ENCODE peak calls at places on chromosome 6, in nine cellular contexts. B, W, R, S, G, F, U, L and P are unnamed samples.

GRCh38 chr6:56690519-56691200 is 48.0 kb upstream of the DST start:
- DNase-seq in L (peak), R (no peak), B (no peak), S (no peak), G (no peak), U (peak), F (no peak), W (peak), P (no peak)

GRCh38 chr6:156622185-156622584 is 155.0 kb upstream of the ARID1B start:
- DNase-seq in F (no peak), U (no peak), R (no peak), G (no peak), B (no peak), L (no peak), W (no peak), S (no peak), P (no peak)

GRCh38 chr6:8829296-8829695 is 394.0 kb upstream of the SLC35B3 start:
- DNase-seq in S (no peak), U (no peak), R (no peak), G (no peak), L (no peak), W (no peak), F (no peak), B (no peak), P (no peak)

GRCh38 chr6:138088307-138088744 is 18.9 kb downstream of the PERP start:
- DNase-seq in U (peak), L (peak), R (no peak), B (no peak), W (peak), G (no peak), S (no peak), F (no peak), P (no peak)

GRCh38 chr6:4607026-4607704 is 169.0 kb upstream of the CDYL start:
- DNase-seq in L (peak), F (no peak), R (peak), S (no peak), W (peak), U (peak), B (no peak), G (no peak), P (peak)

GRCh38 chr6:106751501-106752252 is 122.3 kb downstream of the QRSL1 start:
- DNase-seq in W (peak), U (peak), R (peak), B (no peak), S (no peak), L (no peak), F (no peak), G (no peak), P (no peak)

GRCh38 chr6:169722362-169723199 is 1.7 kb downstream of the PHF10 start:
- DNase-seq in F (peak), B (no peak), G (peak), R (no peak), U (peak), L (peak), S (no peak), W (peak), P (peak)

GRCh38 chr6:168015492-168016175 is 18.2 kb downstream of the KIF25 start:
- DNase-seq in B (no peak), S (no peak), R (no peak), W (no peak), U (no peak), G (no peak), F (no peak), L (no peak), P (no peak)

GRCh38 chr6:116447496-116448011 is 13.6 kb upstream of the CALHM6 start:
- DNase-seq in G (no peak), W (peak), S (no peak), U (peak), B (no peak), L (peak), R (no peak), F (no peak), P (no peak)

GRCh38 chr6:129754750-129755149 is 44.8 kb upstream of the ARHGAP18 start:
- DNase-seq in U (no peak), W (no peak), L (no peak), G (no peak), R (no peak), B (no peak), F (no peak), S (no peak), P (no peak)

GRCh38 chr6:13848553-13849150 is 34.3 kb upstream of the MCUR1 start:
- DNase-seq in R (no peak), G (no peak), B (no peak), F (no peak), W (no peak), S (no peak), U (no peak), L (no peak), P (no peak)

GRCh38 chr6:119052985-119053384 is 25.5 kb downstream of the FAM184A start:
- DNase-seq in U (no peak), F (no peak), S (no peak), G (no peak), L (no peak), R (no peak), B (no peak), W (no peak), P (no peak)

GRCh38 chr6:85911067-85911466 is 268.4 kb upstream of the SYNCRIP start:
- DNase-seq in S (no peak), F (no peak), U (peak), G (no peak), B (no peak), R (no peak), W (no peak), L (no peak), P (no peak)

GRCh38 chr6:34519971-34520644 is 36.0 kb downstream of the SPDEF start:
- DNase-seq in U (no peak), S (no peak), B (no peak), F (no peak), G (no peak), R (no peak), L (no peak), W (no peak), P (no peak)

GRCh38 chr6:9064156-9064555 is 628.8 kb upstream of the SLC35B3 start:
- DNase-seq in L (no peak), F (no peak), U (no peak), W (no peak), B (no peak), G (no peak), S (no peak), R (no peak), P (no peak)

GRCh38 chr6:87154641-87155271 is 609 bp upstream of the ZNF292 start:
- DNase-seq in R (peak), F (no peak), B (no peak), G (peak), W (peak), L (no peak), U (peak), S (no peak), P (peak)

GRCh38 chr6:71406871-71407860 is 118.6 kb downstream of the OGFRL1 start:
- DNase-seq in B (no peak), U (peak), L (no peak), R (no peak), F (no peak), S (no peak), G (no peak), W (no peak), P (no peak)

GRCh38 chr6:93248591-93248990 is 170.8 kb downstream of the EPHA7 start:
- DNase-seq in B (no peak), G (no peak), R (no peak), W (no peak), L (no peak), F (no peak), S (no peak), U (no peak), P (no peak)

GRCh38 chr6:44646355-44646754 is 258.8 kb downstream of the CDC5L start:
- DNase-seq in S (no peak), F (no peak), L (no peak), W (no peak), B (no peak), R (no peak), U (no peak), G (no peak), P (no peak)

GRCh38 chr6:47437592-47437991 is 40.0 kb upstream of the CD2AP start:
- DNase-seq in U (no peak), R (no peak), G (no peak), B (no peak), L (no peak), W (no peak), S (no peak), F (no peak), P (peak)

GRCh38 chr6:83518946-83519489 is 6.7 kb downstream of the PRSS35 start:
- DNase-seq in L (peak), U (peak), W (peak), R (no peak), S (no peak), F (no peak), B (no peak), G (no peak), P (no peak)

GRCh38 chr6:169230923-169231789 is 22.5 kb downstream of the THBS2 start:
- DNase-seq in U (no peak), B (no peak), F (no peak), R (no peak), L (no peak), G (no peak), W (no peak), S (no peak), P (no peak)

GRCh38 chr6:108203189-108204119 is 37.6 kb downstream of the NR2E1 start:
- DNase-seq in F (no peak), B (no peak), R (no peak), G (no peak), L (no peak), S (no peak), U (no peak), W (no peak), P (peak)

GRCh38 chr6:169792306-169793015 is 41.0 kb downstream of the ERMARD start:
- DNase-seq in G (no peak), S (no peak), F (no peak), L (no peak), U (no peak), W (no peak), B (no peak), R (no peak), P (no peak)

GRCh38 chr6:97630592-97630991 is 347.6 kb upstream of the MMS22L start:
- DNase-seq in R (no peak), S (no peak), U (peak), L (no peak), W (peak), F (no peak), G (no peak), B (no peak), P (no peak)

GRCh38 chr6:5679696-5680494 is 326.8 kb downstream of the NRN1 start:
- DNase-seq in S (no peak), R (peak), U (no peak), W (no peak), G (no peak), B (no peak), L (no peak), F (no peak), P (no peak)

GRCh38 chr6:83096791-83097190 is 29.3 kb downstream of the DOP1A start:
- DNase-seq in U (no peak), F (no peak), S (no peak), W (no peak), B (no peak), L (no peak), R (no peak), G (no peak), P (no peak)

GRCh38 chr6:169864148-169865030 is 113.0 kb downstream of the ERMARD start:
- DNase-seq in W (no peak), S (no peak), G (no peak), B (no peak), U (no peak), L (no peak), R (peak), F (no peak), P (peak)

GRCh38 chr6:161079566-161080262 is 88.1 kb downstream of the MAP3K4 start:
- DNase-seq in R (no peak), B (peak), U (peak), L (peak), S (no peak), G (no peak), W (peak), F (peak), P (no peak)